ENCODE peak calls at places on chromosome 6, in six cellular contexts. G, F, X, Q, K and P are unnamed samples.

GRCh38 chr6:39908838-39909583 is 25.3 kb downstream of the MOCS1 start:
- DNase-seq in G (no peak), F (no peak), X (no peak), K (no peak), Q (no peak), P (peak)

GRCh38 chr6:5099537-5099936 is 14.4 kb downstream of the PPP1R3G start:
- DNase-seq in Q (no peak), K (no peak), G (no peak), X (no peak), F (no peak), P (no peak)

GRCh38 chr6:42387336-42387735 is 64.4 kb downstream of the TRERF1 start:
- DNase-seq in F (no peak), K (no peak), Q (no peak), X (no peak), G (no peak), P (no peak)

GRCh38 chr6:87139236-87139635 is 16.1 kb upstream of the ZNF292 start:
- DNase-seq in K (peak), Q (peak), G (no peak), F (peak), X (peak), P (no peak)

GRCh38 chr6:3619201-3619600 is 132.3 kb downstream of the PXDC1 start:
- DNase-seq in X (no peak), Q (no peak), G (no peak), F (no peak), K (no peak), P (no peak)

GRCh38 chr6:157690441-157691210 is 132.4 kb upstream of the SNX9 start:
- DNase-seq in F (no peak), K (no peak), Q (no peak), X (no peak), G (no peak), P (peak)

GRCh38 chr6:31114540-31114876 is at the start of gene PSORS1C1:
- DNase-seq in G (peak), F (peak), K (peak), Q (peak), X (no peak), P (peak)

GRCh38 chr6:29696147-29697129 is 15.5 kb upstream of the ZFP57 start:
- DNase-seq in Q (no peak), G (no peak), F (peak), K (peak), X (no peak), P (no peak)

GRCh38 chr6:166942393-166943168 is 13.8 kb downstream of the RNASET2 start:
- DNase-seq in Q (no peak), K (no peak), F (no peak), X (no peak), G (no peak), P (no peak)

GRCh38 chr6:8627085-8627861 is 191.9 kb upstream of the SLC35B3 start:
- DNase-seq in F (peak), X (no peak), G (no peak), K (no peak), Q (no peak), P (no peak)